ENCODE peak calls at places on chromosomes 16 and 17, in six cellular contexts. One of them, this sample, is unnamed. For H3K4me1, the result is how much of the 10 kb centered on the place peaks cover.

GRCh38 chr16:66236301-66236700 is 130.2 kb upstream of the CDH5 start:
- DNase-seq in colonic mucosa: no peak
- DNase-seq in spleen: no peak
- DNase-seq in CD8-positive, alpha-beta memory T cell: no peak
- DNase-seq in neuronal stem cell: no peak
- DNase-seq in A549: no peak
- DNase-seq in this sample: no peak

GRCh38 chr16:87045462-87046216 is 271.6 kb downstream of the C16orf95 start:
- DNase-seq in colonic mucosa: no peak
- DNase-seq in spleen: no peak
- DNase-seq in CD8-positive, alpha-beta memory T cell: no peak
- DNase-seq in neuronal stem cell: no peak
- DNase-seq in A549: no peak
- DNase-seq in this sample: no peak

GRCh38 chr17:28053725-28054124 is 11.2 kb downstream of the NLK start:
- DNase-seq in colonic mucosa: no peak
- DNase-seq in spleen: no peak
- DNase-seq in CD8-positive, alpha-beta memory T cell: no peak
- DNase-seq in neuronal stem cell: no peak
- DNase-seq in A549: no peak
- DNase-seq in this sample: no peak

GRCh38 chr17:39194089-39194984 is 3.1 kb downstream of the CACNB1 start:
- DNase-seq in colonic mucosa: no peak
- DNase-seq in spleen: no peak
- DNase-seq in CD8-positive, alpha-beta memory T cell: no peak
- DNase-seq in neuronal stem cell: peak
- DNase-seq in A549: peak
- DNase-seq in this sample: peak

GRCh38 chr16:86740817-86741799 is 162.8 kb downstream of the FOXL1 start:
- DNase-seq in colonic mucosa: no peak
- DNase-seq in spleen: peak
- DNase-seq in CD8-positive, alpha-beta memory T cell: no peak
- DNase-seq in neuronal stem cell: no peak
- DNase-seq in A549: peak
- DNase-seq in this sample: peak

GRCh38 chr16:2856061-2856670 is 1.8 kb downstream of the PRSS22 start:
- DNase-seq in colonic mucosa: peak
- DNase-seq in spleen: peak
- DNase-seq in CD8-positive, alpha-beta memory T cell: no peak
- DNase-seq in neuronal stem cell: no peak
- DNase-seq in A549: no peak
- DNase-seq in this sample: no peak

GRCh38 chr17:45228985-45229517 is 7.4 kb downstream of the FMNL1 start:
- DNase-seq in colonic mucosa: peak
- DNase-seq in spleen: peak
- DNase-seq in CD8-positive, alpha-beta memory T cell: peak
- DNase-seq in neuronal stem cell: no peak
- DNase-seq in A549: peak
- DNase-seq in this sample: no peak

GRCh38 chr16:57883953-57884654 is 81.8 kb upstream of the KIFC3 start:
- DNase-seq in colonic mucosa: no peak
- DNase-seq in spleen: peak
- DNase-seq in CD8-positive, alpha-beta memory T cell: no peak
- DNase-seq in neuronal stem cell: no peak
- DNase-seq in A549: no peak
- DNase-seq in this sample: no peak

GRCh38 chr16:47888142-47888541 is 267.7 kb downstream of the ABCC12 start:
- DNase-seq in colonic mucosa: no peak
- DNase-seq in spleen: no peak
- DNase-seq in CD8-positive, alpha-beta memory T cell: no peak
- DNase-seq in neuronal stem cell: no peak
- DNase-seq in A549: peak
- DNase-seq in this sample: no peak

GRCh38 chr17:36892112-36892838 is 45.0 kb upstream of the LHX1 start:
- DNase-seq in colonic mucosa: no peak
- DNase-seq in spleen: no peak
- DNase-seq in CD8-positive, alpha-beta memory T cell: no peak
- DNase-seq in neuronal stem cell: no peak
- DNase-seq in A549: no peak
- DNase-seq in this sample: no peak

GRCh38 chr17:14356043-14356637 is 55.3 kb downstream of the HS3ST3B1 start:
- DNase-seq in colonic mucosa: no peak
- DNase-seq in spleen: no peak
- DNase-seq in CD8-positive, alpha-beta memory T cell: no peak
- DNase-seq in neuronal stem cell: no peak
- DNase-seq in A549: no peak
- DNase-seq in this sample: no peak

GRCh38 chr17:3157218-3157617 is 29.9 kb upstream of the OR1G1 start:
- DNase-seq in colonic mucosa: no peak
- DNase-seq in spleen: no peak
- DNase-seq in CD8-positive, alpha-beta memory T cell: no peak
- DNase-seq in neuronal stem cell: no peak
- DNase-seq in A549: no peak
- DNase-seq in this sample: no peak

GRCh38 chr16:30724641-30725464 is 23.4 kb upstream of the PHKG2 start:
- DNase-seq in colonic mucosa: peak
- DNase-seq in spleen: peak
- DNase-seq in CD8-positive, alpha-beta memory T cell: no peak
- DNase-seq in neuronal stem cell: no peak
- DNase-seq in A549: no peak
- DNase-seq in this sample: no peak

GRCh38 chr16:20897897-20898296 is 2.3 kb downstream of the DCUN1D3 start:
- DNase-seq in colonic mucosa: no peak
- DNase-seq in spleen: no peak
- DNase-seq in CD8-positive, alpha-beta memory T cell: no peak
- DNase-seq in neuronal stem cell: no peak
- DNase-seq in A549: no peak
- DNase-seq in this sample: no peak

GRCh38 chr17:830381-830780 is 48.2 kb downstream of the MRM3 start:
- DNase-seq in colonic mucosa: no peak
- DNase-seq in spleen: no peak
- DNase-seq in CD8-positive, alpha-beta memory T cell: no peak
- DNase-seq in neuronal stem cell: no peak
- DNase-seq in A549: no peak
- DNase-seq in this sample: no peak

GRCh38 chr16:46845952-46846351 is 15.0 kb upstream of the C16orf87 start:
- DNase-seq in colonic mucosa: no peak
- DNase-seq in spleen: peak
- DNase-seq in CD8-positive, alpha-beta memory T cell: no peak
- DNase-seq in neuronal stem cell: no peak
- DNase-seq in A549: no peak
- DNase-seq in this sample: no peak

GRCh38 chr17:73952498-73953205 is 250.8 kb upstream of the RPL38 start:
- DNase-seq in colonic mucosa: peak
- DNase-seq in spleen: peak
- DNase-seq in CD8-positive, alpha-beta memory T cell: no peak
- DNase-seq in neuronal stem cell: peak
- DNase-seq in A549: peak
- DNase-seq in this sample: peak

GRCh38 chr17:17812211-17813054 is 24.4 kb downstream of the SREBF1 start:
- DNase-seq in colonic mucosa: peak
- DNase-seq in spleen: peak
- DNase-seq in CD8-positive, alpha-beta memory T cell: peak
- DNase-seq in neuronal stem cell: peak
- DNase-seq in A549: peak
- DNase-seq in this sample: peak

GRCh38 chr17:50779747-50780363 is 12.5 kb upstream of the ANKRD40CL start:
- DNase-seq in colonic mucosa: no peak
- DNase-seq in spleen: no peak
- DNase-seq in CD8-positive, alpha-beta memory T cell: peak
- DNase-seq in neuronal stem cell: no peak
- DNase-seq in A549: no peak
- DNase-seq in this sample: no peak

GRCh38 chr16:11411059-11411550 is 65.8 kb downstream of the RMI2 start:
- DNase-seq in colonic mucosa: no peak
- DNase-seq in spleen: no peak
- DNase-seq in CD8-positive, alpha-beta memory T cell: no peak
- DNase-seq in neuronal stem cell: no peak
- DNase-seq in A549: no peak
- DNase-seq in this sample: no peak

GRCh38 chr17:28701987-28702751 is 9.5 kb downstream of the PROCA1 start:
- DNase-seq in colonic mucosa: no peak
- DNase-seq in spleen: no peak
- DNase-seq in CD8-positive, alpha-beta memory T cell: no peak
- DNase-seq in neuronal stem cell: no peak
- DNase-seq in A549: no peak
- DNase-seq in this sample: no peak

GRCh38 chr16:426115-426905 is 861 bp downstream of the RAB11FIP3 start:
- DNase-seq in colonic mucosa: peak
- DNase-seq in spleen: peak
- DNase-seq in CD8-positive, alpha-beta memory T cell: no peak
- DNase-seq in neuronal stem cell: no peak
- DNase-seq in A549: no peak
- DNase-seq in this sample: peak

GRCh38 chr17:66523378-66524174 is 221.2 kb downstream of the PRKCA start:
- DNase-seq in colonic mucosa: peak
- DNase-seq in spleen: no peak
- DNase-seq in CD8-positive, alpha-beta memory T cell: no peak
- DNase-seq in neuronal stem cell: no peak
- DNase-seq in A549: no peak
- DNase-seq in this sample: no peak

GRCh38 chr17:60383379-60383778 is 8.6 kb downstream of the USP32 start:
- DNase-seq in colonic mucosa: no peak
- DNase-seq in spleen: no peak
- DNase-seq in CD8-positive, alpha-beta memory T cell: no peak
- DNase-seq in neuronal stem cell: no peak
- DNase-seq in A549: no peak
- DNase-seq in this sample: no peak

GRCh38 chr17:34420900-34421299 is 57.9 kb upstream of the CCL1 start:
- DNase-seq in colonic mucosa: no peak
- DNase-seq in spleen: no peak
- DNase-seq in CD8-positive, alpha-beta memory T cell: no peak
- DNase-seq in neuronal stem cell: no peak
- DNase-seq in A549: no peak
- DNase-seq in this sample: no peak

GRCh38 chr17:16994626-16995025 is 22.7 kb upstream of the TNFRSF13B start:
- DNase-seq in colonic mucosa: no peak
- DNase-seq in spleen: no peak
- DNase-seq in CD8-positive, alpha-beta memory T cell: no peak
- DNase-seq in neuronal stem cell: no peak
- DNase-seq in A549: no peak
- DNase-seq in this sample: no peak

GRCh38 chr17:30241051-30241450 is 5.6 kb upstream of the SLC6A4 start:
- DNase-seq in colonic mucosa: no peak
- DNase-seq in spleen: peak
- DNase-seq in CD8-positive, alpha-beta memory T cell: no peak
- DNase-seq in neuronal stem cell: no peak
- DNase-seq in A549: no peak
- DNase-seq in this sample: no peak

GRCh38 chr17:37067555-37068111 is 118.9 kb downstream of the AATF start:
- DNase-seq in colonic mucosa: peak
- DNase-seq in spleen: no peak
- DNase-seq in CD8-positive, alpha-beta memory T cell: no peak
- DNase-seq in neuronal stem cell: no peak
- DNase-seq in A549: peak
- DNase-seq in this sample: no peak

GRCh38 chr16:71358464-71359031 is at the start of gene CALB2:
- DNase-seq in colonic mucosa: peak
- DNase-seq in spleen: peak
- DNase-seq in CD8-positive, alpha-beta memory T cell: peak
- DNase-seq in neuronal stem cell: peak
- DNase-seq in A549: peak
- DNase-seq in this sample: peak

GRCh38 chr16:67538666-67539101 is 10.1 kb downstream of the RIPOR1 start:
- DNase-seq in colonic mucosa: no peak
- DNase-seq in spleen: no peak
- DNase-seq in CD8-positive, alpha-beta memory T cell: no peak
- DNase-seq in neuronal stem cell: no peak
- DNase-seq in A549: no peak
- DNase-seq in this sample: no peak

GRCh38 chr17:7173687-7174602 is 5.2 kb downstream of the ASGR1 start:
- DNase-seq in colonic mucosa: peak
- DNase-seq in spleen: peak
- DNase-seq in CD8-positive, alpha-beta memory T cell: peak
- DNase-seq in neuronal stem cell: peak
- DNase-seq in A549: no peak
- DNase-seq in this sample: peak

GRCh38 chr17:9666461-9667050 is 21.2 kb downstream of the USP43 start:
- DNase-seq in colonic mucosa: no peak
- DNase-seq in spleen: no peak
- DNase-seq in CD8-positive, alpha-beta memory T cell: no peak
- DNase-seq in neuronal stem cell: no peak
- DNase-seq in A549: no peak
- DNase-seq in this sample: no peak

GRCh38 chr16:81495321-81496234 is 51.0 kb downstream of the CMIP start:
- DNase-seq in colonic mucosa: peak
- DNase-seq in spleen: peak
- DNase-seq in CD8-positive, alpha-beta memory T cell: no peak
- DNase-seq in neuronal stem cell: no peak
- DNase-seq in A549: no peak
- DNase-seq in this sample: no peak
- H3K4me1 ChIP-seq in colonic mucosa: under half
- H3K4me1 ChIP-seq in spleen: half or more
- H3K4me1 ChIP-seq in CD8-positive, alpha-beta memory T cell: under half
- H3K4me1 ChIP-seq in neuronal stem cell: under half
- H3K4me1 ChIP-seq in A549: half or more
- H3K4me1 ChIP-seq in this sample: under half

DNA sequence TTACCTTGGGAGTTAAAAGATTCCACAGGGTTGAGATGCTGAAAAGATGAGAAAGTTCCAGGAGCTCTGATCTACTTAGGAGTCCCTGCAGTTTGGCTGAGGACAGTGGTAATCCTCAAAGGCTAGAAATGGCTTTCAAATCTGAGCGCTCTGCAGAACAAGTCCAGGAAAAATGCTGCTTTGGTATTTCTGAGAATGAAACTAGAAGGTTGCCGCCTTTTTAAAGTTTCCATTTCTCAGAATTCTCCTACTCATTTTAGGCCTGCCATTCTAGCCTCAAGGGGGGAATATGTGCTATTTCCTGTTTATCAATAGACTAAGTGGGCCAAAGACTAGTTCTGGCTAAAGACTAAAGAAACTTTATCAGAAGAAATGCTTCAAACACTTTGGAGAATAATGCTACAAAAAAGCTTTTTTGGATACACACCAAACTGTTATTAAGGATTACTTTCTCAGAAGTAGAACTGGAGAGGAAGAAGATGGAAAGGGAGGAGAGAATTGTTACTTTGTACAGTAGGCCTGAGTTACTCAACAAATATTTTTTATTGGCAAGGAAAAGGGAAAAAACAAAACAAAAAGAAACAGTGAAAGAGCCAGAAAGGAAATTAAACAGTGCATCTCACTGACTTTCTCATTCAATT is at the start of gene SLFN12L:
- DNase-seq in colonic mucosa: no peak
- DNase-seq in spleen: no peak
- DNase-seq in CD8-positive, alpha-beta memory T cell: no peak
- DNase-seq in neuronal stem cell: no peak
- DNase-seq in A549: no peak
- DNase-seq in this sample: no peak
- H3K27ac ChIP-seq in colonic mucosa: peak
- H3K27ac ChIP-seq in spleen: peak
- H3K27ac ChIP-seq in CD8-positive, alpha-beta memory T cell: peak
- H3K27ac ChIP-seq in neuronal stem cell: no peak
- H3K27ac ChIP-seq in A549: no peak
- H3K27ac ChIP-seq in this sample: no peak

GRCh38 chr17:81291662-81292061 is 3.4 kb downstream of the SLC38A10 start:
- DNase-seq in colonic mucosa: peak
- DNase-seq in spleen: peak
- DNase-seq in CD8-positive, alpha-beta memory T cell: peak
- DNase-seq in neuronal stem cell: no peak
- DNase-seq in A549: peak
- DNase-seq in this sample: peak
- H3K4me1 ChIP-seq in colonic mucosa: under half
- H3K4me1 ChIP-seq in spleen: half or more
- H3K4me1 ChIP-seq in CD8-positive, alpha-beta memory T cell: under half
- H3K4me1 ChIP-seq in neuronal stem cell: under half
- H3K4me1 ChIP-seq in A549: under half
- H3K4me1 ChIP-seq in this sample: under half

GRCh38 chr16:88408561-88408960 is 25.8 kb downstream of the ZNF469 start:
- DNase-seq in colonic mucosa: no peak
- DNase-seq in spleen: no peak
- DNase-seq in CD8-positive, alpha-beta memory T cell: no peak
- DNase-seq in neuronal stem cell: no peak
- DNase-seq in A549: no peak
- DNase-seq in this sample: no peak
- H3K27ac ChIP-seq in colonic mucosa: no peak
- H3K27ac ChIP-seq in spleen: no peak
- H3K27ac ChIP-seq in CD8-positive, alpha-beta memory T cell: no peak
- H3K27ac ChIP-seq in neuronal stem cell: no peak
- H3K27ac ChIP-seq in A549: peak
- H3K27ac ChIP-seq in this sample: no peak

This sample was measured in cardiac muscle cell.